ENCODE peak calls at places on chromosomes 4 and X, in ten cellular contexts. B, R, C, N, M, W, U, O, J and S are unnamed samples.

GRCh38 chrX:40266490-40267333 is 169.0 kb upstream of the BCOR start:
- DNase-seq in N (peak; percentile 79), B (peak; percentile 67), C (peak; percentile 81), U (peak; percentile 70), J (peak; percentile 87), M (peak; percentile 48), R (peak; percentile 71), O (peak; percentile 63), W (peak; percentile 57), S (peak; percentile 72)

GRCh38 chr4:112181358-112182000 is 36.2 kb downstream of the FAM241A start:
- DNase-seq in R (no peak), N (no peak), M (no peak), U (no peak), W (no peak), J (no peak), O (no peak), B (no peak), C (no peak), S (no peak)

GRCh38 chrX:101619336-101619735 is 1.5 kb upstream of the ARMCX6 start:
- DNase-seq in B (peak; percentile 35), C (no peak), R (no peak), J (peak; percentile 83), W (no peak), N (no peak), O (no peak), U (peak; percentile 75), M (no peak), S (no peak)

GRCh38 chr4:168852933-168853713 is 156.9 kb downstream of the CBR4 start:
- DNase-seq in N (no peak), J (no peak), O (no peak), U (no peak), R (no peak), M (no peak), B (no peak), C (no peak), W (no peak), S (no peak)

GRCh38 chrX:123713841-123714240 is 19.0 kb downstream of the THOC2 start:
- DNase-seq in B (no peak), M (no peak), R (no peak), O (no peak), J (no peak), N (no peak), U (no peak), C (no peak), W (no peak), S (no peak)

GRCh38 chrX:790780-791360 is 160.3 kb downstream of the SHOX start:
- DNase-seq in W (no peak), N (no peak), B (no peak), C (no peak), R (no peak), J (no peak), U (no peak), M (no peak), O (no peak), S (no peak)

GRCh38 chr4:39279416-39279815 is 86.7 kb downstream of the RFC1 start:
- DNase-seq in U (no peak), B (no peak), C (no peak), M (no peak), W (no peak), N (no peak), J (no peak), O (no peak), R (no peak), S (no peak)

GRCh38 chr4:167232805-167233522 is 1.3 kb downstream of the SPOCK3 start:
- DNase-seq in B (no peak), U (peak; percentile 16), C (no peak), M (no peak), R (no peak), O (no peak), W (no peak), N (no peak), J (peak; percentile 19), S (no peak)

GRCh38 chrX:71253253-71254091 is 468 bp downstream of the ZMYM3 start:
- DNase-seq in B (no peak), N (peak; percentile 67), R (peak; percentile 61), W (no peak), O (peak; percentile 32), U (peak; percentile 60), M (peak; percentile 17), J (peak; percentile 76), C (no peak), S (peak; percentile 35)

GRCh38 chr4:54473077-54473545 is 184.6 kb upstream of the KIT start:
- DNase-seq in W (no peak), J (no peak), R (no peak), M (no peak), B (no peak), N (no peak), U (no peak), O (no peak), C (no peak), S (no peak)

GRCh38 chr4:117831060-117831683 is 203.1 kb upstream of the NDST3 start:
- DNase-seq in N (no peak), C (no peak), M (no peak), U (no peak), O (no peak), R (no peak), B (no peak), W (no peak), J (no peak), S (no peak)

GRCh38 chr4:1029957-1030520 is 18.6 kb downstream of the FGFRL1 start:
- DNase-seq in M (no peak), W (no peak), U (no peak), B (no peak), J (peak; percentile 47), R (no peak), O (no peak), N (no peak), C (no peak), S (no peak)

GRCh38 chr4:41359069-41359769 is 102.5 kb downstream of the UCHL1 start:
- DNase-seq in C (no peak), B (no peak), O (no peak), N (no peak), J (peak; percentile 63), M (no peak), R (peak; percentile 38), W (no peak), U (peak; percentile 86), S (no peak)

GRCh38 chr4:53346920-53347852 is 18.7 kb downstream of the SCFD2 start:
- DNase-seq in J (no peak), C (no peak), N (no peak), W (no peak), O (peak; percentile 65), U (no peak), R (no peak), B (no peak), M (no peak), S (no peak)

GRCh38 chr4:41360911-41361830 is 104.4 kb downstream of the UCHL1 start:
- DNase-seq in N (no peak), C (no peak), J (peak; percentile 82), B (peak; percentile 57), R (peak; percentile 51), O (peak; percentile 23), M (no peak), U (peak; percentile 47), W (peak; percentile 34), S (peak; percentile 47)

GRCh38 chrX:134599173-134599914 is 58.9 kb downstream of the PLAC1 start:
- DNase-seq in B (no peak), R (no peak), O (peak; percentile 95), N (no peak), M (no peak), W (no peak), U (no peak), J (no peak), C (no peak), S (no peak)

GRCh38 chr4:143260750-143261149 is 75.9 kb upstream of the GAB1 start:
- DNase-seq in W (no peak), N (no peak), B (no peak), C (no peak), R (no peak), U (no peak), M (no peak), J (no peak), O (no peak), S (no peak)

GRCh38 chr4:168796362-168797106 is 213.5 kb downstream of the CBR4 start:
- DNase-seq in C (no peak), U (no peak), W (peak; percentile 19), N (no peak), M (no peak), O (peak; percentile 80), R (no peak), B (peak; percentile 47), J (no peak), S (peak; percentile 34)

GRCh38 chr4:71322425-71322824 is 16.4 kb upstream of the SLC4A4 start:
- DNase-seq in B (no peak), U (no peak), W (no peak), J (no peak), M (no peak), R (no peak), O (peak; percentile 63), N (no peak), C (no peak), S (no peak)

GRCh38 chrX:116694046-116694445 is 231.3 kb upstream of the CT83 start:
- DNase-seq in N (no peak), O (no peak), R (no peak), C (no peak), W (no peak), J (no peak), M (no peak), B (no peak), U (no peak), S (no peak)

GRCh38 chrX:40543661-40544328 is 37.0 kb upstream of the ATP6AP2 start:
- DNase-seq in W (no peak), N (no peak), U (peak; percentile 81), C (no peak), M (no peak), J (peak; percentile 84), B (no peak), O (peak; percentile 70), R (peak; percentile 45), S (peak; percentile 31)

GRCh38 chr4:173370130-173370476 is 651 bp upstream of the SAP30 start:
- DNase-seq in B (peak; percentile 76), R (peak; percentile 40), M (peak; percentile 51), U (no peak), N (peak; percentile 87), J (no peak), O (no peak), W (no peak), C (no peak), S (no peak)

GRCh38 chr4:176778063-176778462 is 14.7 kb downstream of the VEGFC start:
- DNase-seq in M (no peak), W (no peak), C (no peak), J (no peak), O (peak; percentile 60), B (no peak), U (no peak), N (no peak), R (no peak), S (no peak)

GRCh38 chr4:85370400-85371032 is 104.4 kb upstream of the ARHGAP24 start:
- DNase-seq in J (peak; percentile 67), C (no peak), B (peak; percentile 32), W (peak; percentile 11), U (peak; percentile 79), O (peak; percentile 51), N (no peak), M (no peak), R (peak; percentile 46), S (peak; percentile 41)

GRCh38 chrX:5810636-5811035 is 418.0 kb downstream of the NLGN4X start:
- DNase-seq in B (no peak), C (no peak), W (no peak), U (peak; percentile 85), J (no peak), O (no peak), M (no peak), R (no peak), N (no peak), S (no peak)

GRCh38 chr4:89000844-89001360 is 56.1 kb downstream of the FAM13A start:
- DNase-seq in O (peak; percentile 46), R (no peak), C (no peak), B (no peak), M (no peak), N (no peak), W (no peak), U (no peak), J (peak; percentile 20), S (peak; percentile 46)

GRCh38 chr4:142656178-142656577 is 189.9 kb downstream of the INPP4B start:
- DNase-seq in N (no peak), B (no peak), W (no peak), C (no peak), U (peak; percentile 70), M (no peak), R (no peak), J (peak; percentile 15), O (peak; percentile 23), S (no peak)

GRCh38 chr4:8905773-8906667 is 34.4 kb upstream of the HMX1 start:
- DNase-seq in U (no peak), M (peak; percentile 0), J (no peak), N (no peak), B (peak; percentile 15), O (no peak), C (peak; percentile 58), R (no peak), W (no peak), S (peak; percentile 4)